ENCODE peak calls at places on chromosomes 12 and 14, in seven cellular contexts. X is A549, J is IMR-90, L is K562, A is H1, D is HepG2, U is GM12878. H is an unnamed sample.

GRCh38 chr12:31687101-31687527 is 27.6 kb downstream of the ETFBKMT start:
- DNase-seq in X (no peak), J (no peak), L (no peak), A (no peak), D (no peak), U (peak; percentile 66), H (no peak)

GRCh38 chr14:51157012-51157411 is 62.1 kb upstream of the TRIM9 start:
- DNase-seq in X (peak; percentile 30), J (peak; percentile 8), L (no peak), A (no peak), D (peak; percentile 10), U (no peak), H (peak; percentile 25)

GRCh38 chr12:65327207-65328076 is 49.0 kb downstream of the MSRB3 start:
- DNase-seq in X (no peak), J (peak; percentile 91), L (no peak), A (no peak), D (peak; percentile 97), U (no peak), H (no peak)

GRCh38 chr14:74583689-74584434 is 28.2 kb downstream of the LTBP2 start:
- DNase-seq in X (peak; percentile 81), J (peak; percentile 92), L (no peak), A (no peak), D (no peak), U (no peak), H (no peak)

GRCh38 chr14:100824156-100824555 is 1.8 kb upstream of the MEG3 start:
- DNase-seq in X (no peak), J (peak; percentile 49), L (no peak), A (peak; percentile 81), D (no peak), U (no peak), H (peak; percentile 68)

GRCh38 chr12:41254546-41254945 is 66.4 kb downstream of the PDZRN4 start:
- DNase-seq in X (no peak), J (no peak), L (no peak), A (no peak), D (no peak), U (no peak), H (no peak)

GRCh38 chr12:23564454-23564853 is 385.0 kb downstream of the SOX5 start:
- DNase-seq in X (no peak), J (no peak), L (no peak), A (no peak), D (no peak), U (no peak), H (no peak)

GRCh38 chr12:18576104-18576622 is 161.6 kb downstream of the PLCZ1 start:
- DNase-seq in X (no peak), J (peak; percentile 44), L (no peak), A (no peak), D (no peak), U (no peak), H (no peak)

GRCh38 chr12:94460594-94460959 is 910 bp upstream of the CEP83 start:
- DNase-seq in X (no peak), J (no peak), L (no peak), A (no peak), D (no peak), U (no peak), H (no peak)

DNA sequence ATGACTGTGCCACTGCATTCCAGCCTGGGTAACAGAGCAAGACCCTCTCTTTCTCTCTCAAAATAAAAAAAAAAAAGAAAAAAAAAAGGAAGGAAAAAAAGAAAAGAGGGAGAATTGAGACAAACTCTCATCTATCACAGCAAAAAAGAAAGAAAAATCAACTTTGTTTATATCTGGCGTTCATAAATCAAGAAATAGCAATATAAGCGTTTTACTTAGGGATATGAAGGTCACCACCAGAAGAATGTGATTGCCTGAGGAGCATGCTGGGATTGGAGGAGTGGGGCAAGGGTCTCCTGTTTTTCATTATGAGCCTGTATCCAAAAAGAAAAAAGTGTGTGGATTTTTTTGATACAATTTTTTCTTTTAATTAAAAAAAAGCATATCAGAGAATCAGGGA is 78.4 kb downstream of the HECTD4 start:
- DNase-seq in X (no peak), J (no peak), L (no peak), A (no peak), D (no peak), U (no peak), H (no peak)
- TF ChIP-seq RFX5 in X (no peak), J (no peak), L (no peak), A (no peak), D (no peak), U (no peak), H (no peak)

GRCh38 chr14:61860294-61860918 is 98.2 kb downstream of the SNAPC1 start:
- DNase-seq in X (peak; percentile 50), J (peak; percentile 42), L (peak; percentile 37), A (peak; percentile 82), D (peak; percentile 34), U (peak; percentile 44), H (peak; percentile 65)
- TF ChIP-seq RFX5 in X (no peak), J (no peak), L (no peak), A (no peak), D (no peak), U (no peak), H (no peak)

DNA sequence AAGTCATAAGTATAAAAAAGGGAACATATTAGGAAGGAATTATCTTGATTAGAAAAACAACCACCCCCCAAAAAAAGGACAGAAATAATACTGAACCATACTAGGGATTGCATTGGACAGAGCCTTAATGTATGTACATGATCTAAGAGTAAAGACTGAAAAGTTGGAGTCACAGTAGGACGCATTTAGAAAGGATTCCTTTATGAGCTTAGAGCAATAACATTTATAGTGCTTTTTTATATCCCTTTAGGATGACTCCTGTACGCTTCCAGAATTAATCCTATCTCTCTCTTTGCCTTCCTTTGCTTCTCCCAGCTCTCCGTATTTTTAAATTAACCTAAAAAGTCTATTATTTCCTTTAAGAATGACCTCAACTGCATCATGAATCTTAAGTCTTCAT is 75.3 kb downstream of the PTPRR start:
- DNase-seq in X (no peak), J (no peak), L (no peak), A (no peak), D (no peak), U (no peak), H (no peak)
- TF ChIP-seq RFX5 in X (no peak), J (no peak), L (no peak), A (no peak), D (no peak), U (no peak), H (no peak)

DNA sequence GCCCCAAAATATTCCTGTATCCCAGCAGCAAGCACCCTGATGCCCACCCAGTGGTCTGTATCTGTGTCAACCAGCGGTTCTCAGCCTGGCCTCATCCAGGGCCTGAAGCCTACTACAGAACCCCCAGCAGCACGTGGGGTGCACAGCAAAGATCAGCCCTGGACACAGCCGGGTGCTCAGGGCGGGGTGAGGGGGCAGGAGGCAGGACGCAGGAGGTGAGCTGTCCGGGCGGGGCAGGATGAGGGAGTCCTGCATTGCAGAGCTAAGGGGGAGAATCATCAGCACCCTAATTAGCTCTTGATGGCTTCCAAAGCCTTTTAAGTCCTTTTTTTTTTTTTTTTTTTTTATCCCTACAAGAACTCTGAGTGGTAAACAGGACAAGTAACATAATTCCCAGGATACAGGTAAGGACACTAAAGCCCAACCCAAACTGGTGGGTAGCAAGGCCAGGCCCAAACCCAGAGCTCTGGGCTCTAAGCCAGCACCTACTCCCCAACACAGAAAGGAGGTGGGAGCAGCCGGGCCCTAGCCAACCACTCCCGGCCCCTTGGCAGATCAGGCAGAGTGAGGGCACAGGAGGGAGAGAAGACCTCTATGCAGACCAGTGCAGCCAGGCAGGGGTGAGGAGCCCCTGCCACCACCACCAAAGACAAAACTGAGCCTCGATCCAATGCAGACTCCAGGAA is 32.4 kb upstream of the EIF5 start:
- DNase-seq in X (no peak), J (no peak), L (peak; percentile 45), A (no peak), D (no peak), U (no peak), H (peak; percentile 13)
- TF ChIP-seq RFX5 in X (no peak), J (no peak), L (no peak), A (no peak), D (no peak), U (no peak), H (no peak)

GRCh38 chr12:79525357-79525756 is 165.4 kb downstream of the PAWR start:
- DNase-seq in X (no peak), J (no peak), L (no peak), A (no peak), D (no peak), U (no peak), H (no peak)

GRCh38 chr12:79521576-79521975 is 169.2 kb downstream of the PAWR start:
- DNase-seq in X (no peak), J (no peak), L (no peak), A (no peak), D (no peak), U (no peak), H (no peak)

GRCh38 chr12:79522657-79523386 is 167.9 kb downstream of the PAWR start:
- DNase-seq in X (no peak), J (no peak), L (no peak), A (no peak), D (no peak), U (no peak), H (no peak)

GRCh38 chr12:79524507-79525148 is 166.1 kb downstream of the PAWR start:
- DNase-seq in X (no peak), J (no peak), L (no peak), A (no peak), D (no peak), U (no peak), H (no peak)

GRCh38 chr12:79522237-79522636 is 168.5 kb downstream of the PAWR start:
- DNase-seq in X (no peak), J (no peak), L (no peak), A (no peak), D (no peak), U (no peak), H (no peak)
- TF ChIP-seq RFX5 in X (no peak), J (no peak), L (no peak), A (no peak), D (no peak), U (no peak), H (no peak)

GRCh38 chr12:42767326-42767954 is 177.9 kb upstream of the PRICKLE1 start:
- DNase-seq in X (no peak), J (no peak), L (no peak), A (no peak), D (no peak), U (no peak), H (no peak)
- TF ChIP-seq RFX5 in X (no peak), J (no peak), L (no peak), A (no peak), D (no peak), U (no peak), H (no peak)